ENCODE peak calls at places on chromosomes 7 and 10, in four cellular contexts. One of them, this sample, is unnamed.
A peak's percentile ranks its signal among the peaks of the same experiment; 100 is the strongest.

GRCh38 chr10:62083868-62084267 is 182.4 kb downstream of the ARID5B start:
- DNase-seq in fibroblast of pulmonary artery: peak; percentile 87
- DNase-seq in Peyer's patch: no peak
- DNase-seq in A549: no peak
- DNase-seq in this sample: no peak

GRCh38 chr10:128147669-128148068 is 21.4 kb upstream of the MKI67 start:
- DNase-seq in fibroblast of pulmonary artery: peak; percentile 92
- DNase-seq in A549: no peak
- DNase-seq in Peyer's patch: no peak
- DNase-seq in this sample: no peak

GRCh38 chr10:108894402-108895301 is 1028.7 kb downstream of the XPNPEP1 start:
- DNase-seq in fibroblast of pulmonary artery: no peak
- DNase-seq in A549: no peak
- DNase-seq in Peyer's patch: no peak
- DNase-seq in this sample: no peak

GRCh38 chr10:56346845-56347415 is 14.1 kb downstream of the ZWINT start:
- DNase-seq in fibroblast of pulmonary artery: no peak
- DNase-seq in Peyer's patch: no peak
- DNase-seq in A549: no peak
- DNase-seq in this sample: no peak

GRCh38 chr7:126959649-126960048 is 293.1 kb downstream of the GRM8 start:
- DNase-seq in Peyer's patch: no peak
- DNase-seq in fibroblast of pulmonary artery: no peak
- DNase-seq in A549: no peak
- DNase-seq in this sample: no peak

GRCh38 chr7:7769712-7770111 is 51.3 kb upstream of the RPA3 start:
- DNase-seq in fibroblast of pulmonary artery: no peak
- DNase-seq in Peyer's patch: no peak
- DNase-seq in A549: no peak
- DNase-seq in this sample: no peak

GRCh38 chr10:34397324-34397723 is 417.8 kb downstream of the PARD3 start:
- DNase-seq in Peyer's patch: no peak
- DNase-seq in A549: no peak
- DNase-seq in fibroblast of pulmonary artery: peak; percentile 76
- DNase-seq in this sample: no peak

GRCh38 chr10:59606551-59606961 is 103.1 kb downstream of the SLC16A9 start:
- DNase-seq in Peyer's patch: no peak
- DNase-seq in A549: no peak
- DNase-seq in fibroblast of pulmonary artery: peak; percentile 45
- DNase-seq in this sample: no peak

GRCh38 chr10:95437669-95438068 is 123.5 kb downstream of the SORBS1 start:
- DNase-seq in Peyer's patch: no peak
- DNase-seq in A549: no peak
- DNase-seq in fibroblast of pulmonary artery: no peak
- DNase-seq in this sample: no peak

GRCh38 chr10:31381766-31382316 is 62.8 kb downstream of the ZEB1 start:
- DNase-seq in fibroblast of pulmonary artery: peak; percentile 12
- DNase-seq in Peyer's patch: no peak
- DNase-seq in A549: no peak
- DNase-seq in this sample: no peak

GRCh38 chr10:59108296-59108695 is 68.1 kb upstream of the PHYHIPL start:
- DNase-seq in fibroblast of pulmonary artery: no peak
- DNase-seq in Peyer's patch: no peak
- DNase-seq in A549: no peak
- DNase-seq in this sample: no peak

GRCh38 chr10:58641095-58641531 is 128.4 kb downstream of the BICC1 start:
- DNase-seq in A549: peak; percentile 65
- DNase-seq in fibroblast of pulmonary artery: peak; percentile 96
- DNase-seq in Peyer's patch: no peak
- DNase-seq in this sample: no peak

GRCh38 chr7:107387077-107387476 is 82.8 kb upstream of the GPR22 start:
- DNase-seq in Peyer's patch: no peak
- DNase-seq in fibroblast of pulmonary artery: peak; percentile 45
- DNase-seq in A549: no peak
- DNase-seq in this sample: no peak

GRCh38 chr10:70445718-70446485 is 4.4 kb upstream of the NODAL start:
- DNase-seq in Peyer's patch: no peak
- DNase-seq in A549: no peak
- DNase-seq in fibroblast of pulmonary artery: peak; percentile 37
- DNase-seq in this sample: no peak

GRCh38 chr10:49512121-49512809 is 26.7 kb downstream of the ERCC6 start:
- DNase-seq in A549: peak; percentile 7
- DNase-seq in fibroblast of pulmonary artery: peak; percentile 58
- DNase-seq in Peyer's patch: no peak
- DNase-seq in this sample: no peak

GRCh38 chr10:28833313-28833712 is 156.0 kb downstream of the BAMBI start:
- DNase-seq in fibroblast of pulmonary artery: no peak
- DNase-seq in Peyer's patch: no peak
- DNase-seq in A549: no peak
- DNase-seq in this sample: no peak

GRCh38 chr7:139783647-139784385 is 6.0 kb upstream of the HIPK2 start:
- DNase-seq in Peyer's patch: no peak
- DNase-seq in fibroblast of pulmonary artery: no peak
- DNase-seq in A549: no peak
- DNase-seq in this sample: no peak

GRCh38 chr7:127794551-127794950 is 142.6 kb downstream of the SND1 start:
- DNase-seq in Peyer's patch: no peak
- DNase-seq in A549: no peak
- DNase-seq in fibroblast of pulmonary artery: peak; percentile 32
- DNase-seq in this sample: no peak

GRCh38 chr7:90594791-90595317 is 1.3 kb upstream of the CDK14 start:
- DNase-seq in fibroblast of pulmonary artery: peak; percentile 92
- DNase-seq in A549: no peak
- DNase-seq in Peyer's patch: no peak
- DNase-seq in this sample: no peak

GRCh38 chr7:101947899-101948298 is 130.5 kb downstream of the CUX1 start:
- DNase-seq in A549: no peak
- DNase-seq in Peyer's patch: no peak
- DNase-seq in fibroblast of pulmonary artery: peak; percentile 44
- DNase-seq in this sample: no peak

GRCh38 chr7:34128762-34129161 is 223.4 kb downstream of the BMPER start:
- DNase-seq in fibroblast of pulmonary artery: peak; percentile 64
- DNase-seq in A549: no peak
- DNase-seq in Peyer's patch: no peak
- DNase-seq in this sample: no peak

GRCh38 chr7:157433628-157434027 is 96.8 kb downstream of the DNAJB6 start:
- DNase-seq in A549: no peak
- DNase-seq in Peyer's patch: peak; percentile 12
- DNase-seq in fibroblast of pulmonary artery: no peak
- DNase-seq in this sample: no peak

GRCh38 chr10:25522946-25523608 is 348.3 kb downstream of the GPR158 start:
- DNase-seq in fibroblast of pulmonary artery: peak; percentile 68
- DNase-seq in Peyer's patch: no peak
- DNase-seq in A549: no peak
- DNase-seq in this sample: no peak
- TF ChIP-seq CTCF in fibroblast of pulmonary artery: peak; percentile 69
- TF ChIP-seq CTCF in Peyer's patch: no peak
- TF ChIP-seq CTCF in A549: no peak
- TF ChIP-seq CTCF in this sample: no peak

GRCh38 chr10:124605001-124605370 is 139.2 kb downstream of the FAM53B start:
- DNase-seq in Peyer's patch: no peak
- DNase-seq in fibroblast of pulmonary artery: no peak
- DNase-seq in A549: no peak
- DNase-seq in this sample: no peak
- TF ChIP-seq CTCF in Peyer's patch: no peak
- TF ChIP-seq CTCF in fibroblast of pulmonary artery: no peak
- TF ChIP-seq CTCF in A549: no peak
- TF ChIP-seq CTCF in this sample: no peak

GRCh38 chr7:231030-231857 is 38.9 kb downstream of the FAM20C start:
- DNase-seq in A549: no peak
- DNase-seq in Peyer's patch: no peak
- DNase-seq in fibroblast of pulmonary artery: no peak
- DNase-seq in this sample: no peak
- TF ChIP-seq CTCF in A549: no peak
- TF ChIP-seq CTCF in Peyer's patch: no peak
- TF ChIP-seq CTCF in fibroblast of pulmonary artery: peak; percentile 10
- TF ChIP-seq CTCF in this sample: no peak

DNA sequence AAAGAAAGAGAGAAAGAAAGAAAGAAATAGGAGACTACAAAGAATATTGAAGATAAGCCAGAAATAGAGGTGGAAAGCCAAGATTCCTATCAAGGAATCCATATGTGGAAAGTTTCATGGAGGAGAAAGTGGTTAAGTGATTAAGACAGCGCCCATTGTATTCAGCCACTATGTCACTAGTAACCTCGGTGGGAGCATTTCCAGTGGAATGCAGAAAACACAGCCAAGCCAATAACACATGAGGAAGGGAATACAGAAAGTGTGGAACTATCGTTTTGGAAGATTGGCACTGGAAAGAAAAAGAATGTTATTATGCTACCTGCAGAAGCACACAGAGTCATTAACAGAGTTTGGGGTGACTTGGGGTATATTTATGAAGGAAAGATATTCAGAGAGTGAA is 2.7 kb downstream of the MGAM2 start:
- DNase-seq in Peyer's patch: no peak
- DNase-seq in A549: no peak
- DNase-seq in fibroblast of pulmonary artery: no peak
- DNase-seq in this sample: no peak
- TF ChIP-seq CTCF in Peyer's patch: no peak
- TF ChIP-seq CTCF in A549: no peak
- TF ChIP-seq CTCF in fibroblast of pulmonary artery: no peak
- TF ChIP-seq CTCF in this sample: no peak

GRCh38 chr10:113269333-113269732 is 283.5 kb upstream of the HABP2 start:
- DNase-seq in fibroblast of pulmonary artery: no peak
- DNase-seq in Peyer's patch: no peak
- DNase-seq in A549: no peak
- DNase-seq in this sample: no peak

GRCh38 chr10:113273151-113273876 is 279.5 kb upstream of the HABP2 start:
- DNase-seq in A549: no peak
- DNase-seq in fibroblast of pulmonary artery: peak; percentile 4
- DNase-seq in Peyer's patch: no peak
- DNase-seq in this sample: no peak

GRCh38 chr10:113272511-113272910 is 280.3 kb upstream of the HABP2 start:
- DNase-seq in A549: no peak
- DNase-seq in fibroblast of pulmonary artery: no peak
- DNase-seq in Peyer's patch: no peak
- DNase-seq in this sample: no peak

GRCh38 chr10:113278664-113279063 is 274.2 kb upstream of the HABP2 start:
- DNase-seq in Peyer's patch: no peak
- DNase-seq in fibroblast of pulmonary artery: no peak
- DNase-seq in A549: no peak
- DNase-seq in this sample: no peak

DNA sequence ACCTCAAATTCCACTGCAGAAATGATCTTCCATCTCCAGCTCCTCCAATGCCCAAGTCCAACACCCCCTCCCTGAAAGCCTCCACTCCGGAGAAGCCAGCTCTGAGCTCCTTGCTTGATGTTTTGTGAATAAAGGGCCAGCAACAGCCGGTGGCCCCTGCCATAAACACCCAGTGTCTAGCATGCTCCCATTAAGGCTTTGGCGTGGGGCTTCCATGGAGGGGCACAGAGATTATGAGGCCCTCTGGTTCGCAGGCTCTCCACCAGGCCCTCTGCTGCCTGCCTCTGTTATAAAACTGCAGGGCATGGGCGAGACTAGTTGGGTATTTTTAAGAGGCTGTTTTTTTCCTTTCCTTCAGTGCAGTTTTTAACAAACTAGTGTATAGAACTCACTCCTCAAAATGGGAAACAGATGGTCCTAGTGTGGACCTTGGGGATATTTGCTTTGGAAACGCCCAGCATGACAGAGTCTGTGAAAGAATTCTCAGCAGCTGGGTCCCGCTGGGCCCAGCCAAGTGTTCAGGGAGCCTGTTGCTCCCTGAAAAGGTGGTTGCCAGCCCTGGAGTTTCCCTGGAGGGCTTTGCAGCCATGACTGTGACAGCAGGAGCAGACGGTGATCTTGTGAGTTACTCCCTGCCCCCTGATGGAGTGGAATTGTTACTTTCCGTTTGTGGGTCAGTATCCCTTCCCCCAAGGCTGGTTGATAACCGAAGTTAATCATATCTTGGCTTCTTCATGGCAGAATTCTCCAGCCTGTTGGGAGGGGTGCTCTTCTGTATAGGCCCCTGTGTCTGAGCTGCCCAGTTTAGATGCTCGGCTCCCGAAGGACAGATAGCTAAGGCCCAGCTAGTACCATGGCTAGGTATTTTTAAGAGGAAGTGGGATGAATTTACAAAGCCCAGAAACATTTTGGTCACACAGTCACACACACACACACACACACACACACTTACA is 278.7 kb upstream of the HABP2 start:
- DNase-seq in fibroblast of pulmonary artery: no peak
- DNase-seq in A549: no peak
- DNase-seq in Peyer's patch: no peak
- DNase-seq in this sample: no peak
- TF ChIP-seq CTCF in fibroblast of pulmonary artery: no peak
- TF ChIP-seq CTCF in A549: no peak
- TF ChIP-seq CTCF in Peyer's patch: no peak
- TF ChIP-seq CTCF in this sample: no peak

GRCh38 chr7:46150721-46151120 is 229.6 kb upstream of the IGFBP3 start:
- DNase-seq in A549: no peak
- DNase-seq in Peyer's patch: no peak
- DNase-seq in fibroblast of pulmonary artery: peak; percentile 27
- DNase-seq in this sample: no peak

GRCh38 chr7:46153583-46153950 is 232.5 kb upstream of the IGFBP3 start:
- DNase-seq in Peyer's patch: no peak
- DNase-seq in A549: no peak
- DNase-seq in fibroblast of pulmonary artery: no peak
- DNase-seq in this sample: no peak

GRCh38 chr7:46153951-46154787 is 233.1 kb upstream of the IGFBP3 start:
- DNase-seq in fibroblast of pulmonary artery: no peak
- DNase-seq in Peyer's patch: no peak
- DNase-seq in A549: no peak
- DNase-seq in this sample: no peak

GRCh38 chr7:46150202-46150601 is 229.1 kb upstream of the IGFBP3 start:
- DNase-seq in Peyer's patch: no peak
- DNase-seq in A549: no peak
- DNase-seq in fibroblast of pulmonary artery: no peak
- DNase-seq in this sample: no peak

DNA sequence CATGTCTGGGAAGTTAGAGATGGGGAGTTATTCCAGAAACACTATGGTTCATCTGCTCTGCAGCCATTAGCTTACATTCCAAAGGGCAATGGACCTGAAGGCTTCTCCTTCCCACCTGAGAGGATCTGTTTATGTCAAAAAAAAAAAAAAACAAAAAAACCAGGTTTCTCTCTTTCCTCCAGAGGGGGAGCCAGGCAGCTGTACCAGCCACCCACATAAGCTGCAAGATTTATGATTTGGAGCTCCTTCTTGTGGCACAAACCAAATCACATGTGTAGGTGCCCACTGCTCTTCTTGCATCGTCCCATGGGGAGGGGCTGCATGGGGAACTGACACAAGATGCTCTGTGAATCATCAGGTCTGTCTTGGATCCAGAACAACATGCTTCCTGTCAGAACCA is 231.6 kb upstream of the IGFBP3 start:
- DNase-seq in fibroblast of pulmonary artery: no peak
- DNase-seq in A549: no peak
- DNase-seq in Peyer's patch: no peak
- DNase-seq in this sample: no peak
- TF ChIP-seq CTCF in fibroblast of pulmonary artery: no peak
- TF ChIP-seq CTCF in A549: no peak
- TF ChIP-seq CTCF in Peyer's patch: no peak
- TF ChIP-seq CTCF in this sample: no peak

GRCh38 chr7:133854739-133855138 is 272.4 kb upstream of the LRGUK start:
- DNase-seq in A549: peak; percentile 27
- DNase-seq in fibroblast of pulmonary artery: peak; percentile 66
- DNase-seq in Peyer's patch: no peak
- DNase-seq in this sample: no peak
- TF ChIP-seq CTCF in A549: peak; percentile 49
- TF ChIP-seq CTCF in fibroblast of pulmonary artery: peak; percentile 45
- TF ChIP-seq CTCF in Peyer's patch: peak; percentile 31
- TF ChIP-seq CTCF in this sample: no peak

GRCh38 chr7:27345964-27346363 is 103.4 kb downstream of the EVX1 start:
- DNase-seq in A549: no peak
- DNase-seq in fibroblast of pulmonary artery: no peak
- DNase-seq in Peyer's patch: no peak
- DNase-seq in this sample: no peak
- TF ChIP-seq CTCF in A549: no peak
- TF ChIP-seq CTCF in fibroblast of pulmonary artery: no peak
- TF ChIP-seq CTCF in Peyer's patch: no peak
- TF ChIP-seq CTCF in this sample: no peak

This sample was measured in CD4-positive, alpha-beta T cell.